ENCODE peak calls at places on chromosome 4, in four cellular contexts. Q is IMR-90, O is endothelial cell of umbilical vein, S is K562. H is an unnamed sample. For H3K9me1, the result is how much of the 10 kb centered on the place peaks cover.

GRCh38 chr4:1466034-1466960 is 60.1 kb upstream of the NKX1-1 start:
- DNase-seq in Q (no peak), O (no peak), S (no peak), H (no peak)

GRCh38 chr4:8854016-8854415 is 17.6 kb downstream of the HMX1 start:
- DNase-seq in Q (no peak), O (no peak), S (no peak), H (no peak)

GRCh38 chr4:101730291-101731117 is 60.0 kb upstream of the BANK1 start:
- DNase-seq in Q (peak), O (peak), S (peak), H (peak)

GRCh38 chr4:183098723-183099536 is at the start of gene WWC2:
- DNase-seq in Q (peak), O (peak), S (peak), H (peak)

GRCh38 chr4:41939016-41939623 is 3.9 kb downstream of the TMEM33 start:
- DNase-seq in Q (peak), O (no peak), S (no peak), H (peak)

GRCh38 chr4:142944565-142944964 is 98.5 kb upstream of the INPP4B start:
- DNase-seq in Q (no peak), O (no peak), S (no peak), H (no peak)

GRCh38 chr4:144820115-144820514 is 174.2 kb downstream of the HHIP start:
- DNase-seq in Q (peak), O (no peak), S (no peak), H (no peak)

GRCh38 chr4:151785484-151786157 is 24.8 kb upstream of the GATB start:
- DNase-seq in Q (no peak), O (no peak), S (no peak), H (no peak)

GRCh38 chr4:1045193-1045594 is 33.8 kb downstream of the FGFRL1 start:
- DNase-seq in Q (no peak), O (no peak), S (no peak), H (no peak)

GRCh38 chr4:5471206-5471605 is 237.2 kb downstream of the EVC2 start:
- DNase-seq in Q (no peak), O (no peak), S (no peak), H (no peak)

GRCh38 chr4:41655177-41655576 is 93.3 kb downstream of the PHOX2B start:
- DNase-seq in Q (peak), O (no peak), S (no peak), H (no peak)

GRCh38 chr4:166538491-166539005 is 665.5 kb downstream of the TLL1 start:
- DNase-seq in Q (no peak), O (no peak), S (no peak), H (no peak)

GRCh38 chr4:54593795-54594194 is 64.0 kb upstream of the KIT start:
- DNase-seq in Q (no peak), O (no peak), S (no peak), H (no peak)

GRCh38 chr4:176538217-176538925 is 218.6 kb downstream of the SPCS3 start:
- DNase-seq in Q (peak), O (peak), S (no peak), H (peak)

GRCh38 chr4:42673084-42673429 is 16.2 kb upstream of the ATP8A1 start:
- DNase-seq in Q (no peak), O (no peak), S (no peak), H (no peak)

GRCh38 chr4:141702472-141703182 is 66.2 kb downstream of the IL15 start:
- DNase-seq in Q (peak), O (peak), S (no peak), H (no peak)

GRCh38 chr4:72505314-72505744 is 63.7 kb downstream of the ADAMTS3 start:
- DNase-seq in Q (peak), O (peak), S (peak), H (no peak)

GRCh38 chr4:73914071-73914470 is 44.9 kb downstream of the CXCL1 start:
- DNase-seq in Q (no peak), O (no peak), S (no peak), H (no peak)

GRCh38 chr4:167406181-167406580 is 171.9 kb upstream of the SPOCK3 start:
- DNase-seq in Q (no peak), O (no peak), S (no peak), H (no peak)

GRCh38 chr4:100511906-100512305 is 5.9 kb downstream of the EMCN start:
- DNase-seq in Q (no peak), O (peak), S (no peak), H (no peak)

GRCh38 chr4:109078724-109079123 is 223.7 kb downstream of the COL25A1 start:
- DNase-seq in Q (peak), O (peak), S (no peak), H (no peak)

GRCh38 chr4:113683143-113683542 is 78.4 kb downstream of the CAMK2D start:
- DNase-seq in Q (no peak), O (no peak), S (no peak), H (no peak)

GRCh38 chr4:112083587-112084347 is 61.5 kb upstream of the FAM241A start:
- DNase-seq in Q (peak), O (peak), S (no peak), H (no peak)

GRCh38 chr4:1731180-1731579 is 9.9 kb downstream of the TACC3 start:
- DNase-seq in Q (peak), O (no peak), S (no peak), H (no peak)

GRCh38 chr4:8352368-8353157 is 83.0 kb downstream of the HTRA3 start:
- DNase-seq in Q (no peak), O (no peak), S (no peak), H (no peak)

GRCh38 chr4:187811586-187811985 is 184.0 kb upstream of the ZFP42 start:
- DNase-seq in Q (no peak), O (no peak), S (no peak), H (no peak)

GRCh38 chr4:68864438-68865177 is 48.8 kb downstream of the UGT2B10 start:
- DNase-seq in Q (no peak), O (no peak), S (peak), H (no peak)

GRCh38 chr4:167100120-167100519 is 134.2 kb downstream of the SPOCK3 start:
- DNase-seq in Q (no peak), O (peak), S (no peak), H (no peak)

GRCh38 chr4:110032603-110033002 is 119.9 kb downstream of the EGF start:
- DNase-seq in Q (no peak), O (no peak), S (no peak), H (no peak)

GRCh38 chr4:139672215-139672614 is 6.6 kb downstream of the MGST2 start:
- DNase-seq in Q (peak), O (no peak), S (no peak), H (no peak)

DNA sequence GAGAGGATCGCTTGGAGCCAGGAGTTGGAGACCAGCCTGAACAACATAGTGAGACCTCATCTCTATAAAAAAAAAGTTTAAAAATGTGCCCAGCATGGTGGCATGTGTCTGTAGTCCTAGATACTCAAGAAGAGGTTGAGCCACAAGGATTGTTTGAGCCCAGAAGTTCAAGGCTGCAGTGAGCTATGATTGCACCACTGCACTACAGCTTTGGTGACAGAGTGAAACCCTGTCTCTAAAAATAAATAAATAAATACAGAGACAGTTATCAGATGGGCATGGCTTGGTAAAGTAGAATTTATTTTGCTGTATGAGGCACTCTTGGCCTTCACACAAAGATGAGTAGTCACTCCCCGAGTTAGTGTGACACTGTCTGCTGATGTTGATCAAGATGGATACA is 54.1 kb upstream of the SPRY1 start:
- DNase-seq in Q (no peak), O (no peak), S (no peak), H (no peak)
- H3K9ac ChIP-seq in Q (no peak), O (no peak), S (no peak), H (no peak)

DNA sequence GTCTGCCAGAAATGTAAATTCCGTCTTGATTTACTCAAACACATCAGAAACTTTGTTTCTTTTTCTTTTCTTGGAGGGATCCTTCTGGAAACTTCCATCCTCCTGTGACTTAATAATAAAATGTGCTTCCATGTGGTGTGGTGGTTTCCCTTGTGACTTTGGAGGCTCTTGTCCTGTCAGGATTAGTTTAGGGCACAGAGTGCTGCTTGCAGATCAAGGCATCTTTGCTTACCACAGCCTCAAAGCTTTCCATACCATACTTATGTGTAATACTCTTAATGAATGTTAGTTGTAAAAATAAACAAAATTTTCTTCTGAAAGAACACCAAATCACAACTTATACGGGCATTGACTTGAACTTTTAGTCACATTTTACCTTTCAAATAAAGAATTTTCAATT is 27.4 kb downstream of the GBA3 start:
- DNase-seq in Q (peak), O (no peak), S (no peak), H (no peak)
- H3K9me1 ChIP-seq in Q (under half), O (under half), S (under half), H (under half)

GRCh38 chr4:88818650-88819470 is 121.2 kb upstream of the NAP1L5 start:
- DNase-seq in Q (peak), O (peak), S (no peak), H (no peak)
- H3K9ac ChIP-seq in Q (no peak), O (no peak), S (no peak), H (no peak)

GRCh38 chr4:180426938-180427337 is 1816.3 kb upstream of the TENM3 start:
- DNase-seq in Q (no peak), O (no peak), S (no peak), H (no peak)
- H3K9me1 ChIP-seq in Q (under half), O (under half), S (under half), H (under half)

DNA sequence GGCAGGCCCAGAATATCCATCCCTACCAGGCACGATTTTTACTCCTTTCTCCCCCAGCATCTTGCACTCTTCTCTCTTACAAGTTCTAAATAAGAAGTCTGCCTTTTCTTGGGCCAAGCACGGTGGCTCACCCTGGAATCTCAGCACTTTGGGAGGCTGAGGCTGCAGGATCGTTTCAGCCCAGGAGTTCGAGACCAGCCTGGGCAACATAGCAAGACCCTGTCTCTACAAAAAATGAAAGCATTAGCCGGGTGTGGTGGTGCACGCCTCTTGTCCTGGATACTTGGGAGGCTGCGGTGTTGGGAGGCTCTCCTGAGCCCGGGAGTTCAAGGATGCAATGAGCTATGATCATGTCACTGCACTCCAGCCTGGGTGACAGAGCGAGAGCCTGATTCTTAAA is 64.8 kb downstream of the IRF2 start:
- DNase-seq in Q (no peak), O (no peak), S (no peak), H (no peak)
- H3K9ac ChIP-seq in Q (no peak), O (no peak), S (no peak), H (no peak)

H was measured in keratinocyte.